ENCODE peak calls at places on chromosomes 11 and 22, in six cellular contexts. One of them, this sample, is unnamed.

GRCh38 chr22:40628354-40629042 is 8.0 kb downstream of the MRTFA start:
- DNase-seq in gastrocnemius medialis: no peak
- DNase-seq in stomach: no peak
- DNase-seq in aorta: no peak
- DNase-seq in A549: no peak
- DNase-seq in IMR-90: peak; percentile 61
- DNase-seq in this sample: no peak

GRCh38 chr11:124415356-124415923 is 9.2 kb downstream of the OR8B4 start:
- DNase-seq in gastrocnemius medialis: no peak
- DNase-seq in stomach: no peak
- DNase-seq in aorta: no peak
- DNase-seq in A549: peak; percentile 56
- DNase-seq in IMR-90: peak; percentile 69
- DNase-seq in this sample: no peak

GRCh38 chr11:73614591-73614990 is 16.7 kb upstream of the FAM168A start:
- DNase-seq in gastrocnemius medialis: no peak
- DNase-seq in stomach: no peak
- DNase-seq in aorta: no peak
- DNase-seq in A549: no peak
- DNase-seq in IMR-90: no peak
- DNase-seq in this sample: no peak

GRCh38 chr11:74325649-74326645 is 14.5 kb upstream of the P4HA3 start:
- DNase-seq in gastrocnemius medialis: peak; percentile 93
- DNase-seq in stomach: peak; percentile 91
- DNase-seq in aorta: peak; percentile 91
- DNase-seq in A549: no peak
- DNase-seq in IMR-90: peak; percentile 94
- DNase-seq in this sample: no peak

GRCh38 chr22:19621372-19622060 is 92.8 kb upstream of the SEPTIN5 start:
- DNase-seq in gastrocnemius medialis: no peak
- DNase-seq in stomach: no peak
- DNase-seq in aorta: no peak
- DNase-seq in A549: no peak
- DNase-seq in IMR-90: no peak
- DNase-seq in this sample: no peak

GRCh38 chr11:132962026-132962425 is 570.3 kb downstream of the OPCML start:
- DNase-seq in gastrocnemius medialis: no peak
- DNase-seq in stomach: no peak
- DNase-seq in aorta: no peak
- DNase-seq in A549: no peak
- DNase-seq in IMR-90: peak; percentile 72
- DNase-seq in this sample: no peak

GRCh38 chr22:37267128-37267587 is 15.2 kb upstream of the CYTH4 start:
- DNase-seq in gastrocnemius medialis: no peak
- DNase-seq in stomach: peak; percentile 42
- DNase-seq in aorta: peak; percentile 82
- DNase-seq in A549: no peak
- DNase-seq in IMR-90: no peak
- DNase-seq in this sample: peak; percentile 50

GRCh38 chr11:33237039-33237597 is 20.1 kb upstream of the HIPK3 start:
- DNase-seq in gastrocnemius medialis: no peak
- DNase-seq in stomach: no peak
- DNase-seq in aorta: no peak
- DNase-seq in A549: no peak
- DNase-seq in IMR-90: no peak
- DNase-seq in this sample: no peak

GRCh38 chr11:68186061-68186460 is 27.0 kb downstream of the KMT5B start:
- DNase-seq in gastrocnemius medialis: no peak
- DNase-seq in stomach: no peak
- DNase-seq in aorta: no peak
- DNase-seq in A549: no peak
- DNase-seq in IMR-90: no peak
- DNase-seq in this sample: no peak

GRCh38 chr11:125593113-125593761 is 585 bp downstream of the STT3A start:
- DNase-seq in gastrocnemius medialis: peak; percentile 5
- DNase-seq in stomach: no peak
- DNase-seq in aorta: no peak
- DNase-seq in A549: peak; percentile 42
- DNase-seq in IMR-90: peak; percentile 46
- DNase-seq in this sample: no peak

GRCh38 chr11:1034456-1035295 is 1.8 kb downstream of the MUC6 start:
- DNase-seq in gastrocnemius medialis: no peak
- DNase-seq in stomach: no peak
- DNase-seq in aorta: no peak
- DNase-seq in A549: no peak
- DNase-seq in IMR-90: no peak
- DNase-seq in this sample: no peak

GRCh38 chr11:76523147-76523546 is 78.3 kb downstream of the EMSY start:
- DNase-seq in gastrocnemius medialis: no peak
- DNase-seq in stomach: no peak
- DNase-seq in aorta: no peak
- DNase-seq in A549: no peak
- DNase-seq in IMR-90: no peak
- DNase-seq in this sample: no peak

GRCh38 chr11:32079511-32079910 is 11.4 kb upstream of the RCN1 start:
- DNase-seq in gastrocnemius medialis: no peak
- DNase-seq in stomach: no peak
- DNase-seq in aorta: no peak
- DNase-seq in A549: no peak
- DNase-seq in IMR-90: no peak
- DNase-seq in this sample: no peak

GRCh38 chr22:19942886-19943664 is 1.5 kb upstream of the TXNRD2 start:
- DNase-seq in gastrocnemius medialis: peak; percentile 45
- DNase-seq in stomach: no peak
- DNase-seq in aorta: no peak
- DNase-seq in A549: peak; percentile 51
- DNase-seq in IMR-90: peak; percentile 94
- DNase-seq in this sample: no peak

GRCh38 chr11:97620012-97620411 is 1230.2 kb downstream of the JRKL start:
- DNase-seq in gastrocnemius medialis: no peak
- DNase-seq in stomach: no peak
- DNase-seq in aorta: no peak
- DNase-seq in A549: no peak
- DNase-seq in IMR-90: no peak
- DNase-seq in this sample: no peak

GRCh38 chr11:73143126-73143838 is 1.2 kb upstream of the FCHSD2 start:
- DNase-seq in gastrocnemius medialis: no peak
- DNase-seq in stomach: no peak
- DNase-seq in aorta: no peak
- DNase-seq in A549: no peak
- DNase-seq in IMR-90: peak; percentile 58
- DNase-seq in this sample: no peak

GRCh38 chr11:28107331-28107725 is 628 bp downstream of the KIF18A start:
- DNase-seq in gastrocnemius medialis: no peak
- DNase-seq in stomach: no peak
- DNase-seq in aorta: no peak
- DNase-seq in A549: no peak
- DNase-seq in IMR-90: peak; percentile 37
- DNase-seq in this sample: peak; percentile 2

GRCh38 chr11:118295834-118296454 is 8.6 kb upstream of the CD3E start:
- DNase-seq in gastrocnemius medialis: no peak
- DNase-seq in stomach: peak; percentile 55
- DNase-seq in aorta: no peak
- DNase-seq in A549: no peak
- DNase-seq in IMR-90: peak; percentile 12
- DNase-seq in this sample: no peak

GRCh38 chr11:76123243-76123642 is 83.1 kb downstream of the WNT11 start:
- DNase-seq in gastrocnemius medialis: no peak
- DNase-seq in stomach: no peak
- DNase-seq in aorta: no peak
- DNase-seq in A549: no peak
- DNase-seq in IMR-90: no peak
- DNase-seq in this sample: no peak

GRCh38 chr11:30987819-30988218 is 381.7 kb downstream of the DCDC1 start:
- DNase-seq in gastrocnemius medialis: no peak
- DNase-seq in stomach: no peak
- DNase-seq in aorta: no peak
- DNase-seq in A549: no peak
- DNase-seq in IMR-90: no peak
- DNase-seq in this sample: no peak

GRCh38 chr22:38867496-38868285 is 4.3 kb downstream of the CBX6 start:
- DNase-seq in gastrocnemius medialis: no peak
- DNase-seq in stomach: no peak
- DNase-seq in aorta: peak; percentile 65
- DNase-seq in A549: no peak
- DNase-seq in IMR-90: no peak
- DNase-seq in this sample: no peak

GRCh38 chr22:22833488-22833887 is 54.1 kb upstream of the IGLL5 start:
- DNase-seq in gastrocnemius medialis: no peak
- DNase-seq in stomach: no peak
- DNase-seq in aorta: no peak
- DNase-seq in A549: no peak
- DNase-seq in IMR-90: no peak
- DNase-seq in this sample: no peak

GRCh38 chr22:27576815-27577564 is 224.6 kb downstream of the MN1 start:
- DNase-seq in gastrocnemius medialis: no peak
- DNase-seq in stomach: no peak
- DNase-seq in aorta: no peak
- DNase-seq in A549: no peak
- DNase-seq in IMR-90: peak; percentile 70
- DNase-seq in this sample: no peak

GRCh38 chr11:112174789-112175595 is at the start of gene BCO2:
- DNase-seq in gastrocnemius medialis: peak; percentile 72
- DNase-seq in stomach: peak; percentile 72
- DNase-seq in aorta: peak; percentile 90
- DNase-seq in A549: peak; percentile 71
- DNase-seq in IMR-90: peak; percentile 71
- DNase-seq in this sample: peak; percentile 6

GRCh38 chr22:29842740-29843139 is 4.7 kb upstream of the ASCC2 start:
- DNase-seq in gastrocnemius medialis: no peak
- DNase-seq in stomach: no peak
- DNase-seq in aorta: no peak
- DNase-seq in A549: peak; percentile 88
- DNase-seq in IMR-90: peak; percentile 91
- DNase-seq in this sample: no peak

GRCh38 chr22:29801796-29802195 is 34.6 kb downstream of the UQCR10 start:
- DNase-seq in gastrocnemius medialis: no peak
- DNase-seq in stomach: no peak
- DNase-seq in aorta: no peak
- DNase-seq in A549: no peak
- DNase-seq in IMR-90: no peak
- DNase-seq in this sample: no peak

GRCh38 chr22:24102366-24103200 is 78.7 kb upstream of the SUSD2 start:
- DNase-seq in gastrocnemius medialis: no peak
- DNase-seq in stomach: no peak
- DNase-seq in aorta: peak; percentile 40
- DNase-seq in A549: no peak
- DNase-seq in IMR-90: no peak
- DNase-seq in this sample: no peak

GRCh38 chr11:17531071-17531817 is 13.0 kb downstream of the USH1C start:
- DNase-seq in gastrocnemius medialis: no peak
- DNase-seq in stomach: no peak
- DNase-seq in aorta: peak; percentile 46
- DNase-seq in A549: no peak
- DNase-seq in IMR-90: no peak
- DNase-seq in this sample: no peak
- H3K27ac ChIP-seq in gastrocnemius medialis: no peak overlapping the region
- H3K27ac ChIP-seq in stomach: no peak overlapping the region
- H3K27ac ChIP-seq in aorta: no peak overlapping the region
- H3K27ac ChIP-seq in A549: no peak overlapping the region
- H3K27ac ChIP-seq in IMR-90: no peak overlapping the region
- H3K27ac ChIP-seq in this sample: no peak overlapping the region

GRCh38 chr22:33975841-33976240 is 55.6 kb upstream of the LARGE1 start:
- DNase-seq in gastrocnemius medialis: no peak
- DNase-seq in stomach: no peak
- DNase-seq in aorta: no peak
- DNase-seq in A549: no peak
- DNase-seq in IMR-90: no peak
- DNase-seq in this sample: no peak

GRCh38 chr22:33969052-33969451 is 48.8 kb upstream of the LARGE1 start:
- DNase-seq in gastrocnemius medialis: no peak
- DNase-seq in stomach: no peak
- DNase-seq in aorta: no peak
- DNase-seq in A549: no peak
- DNase-seq in IMR-90: no peak
- DNase-seq in this sample: no peak

DNA sequence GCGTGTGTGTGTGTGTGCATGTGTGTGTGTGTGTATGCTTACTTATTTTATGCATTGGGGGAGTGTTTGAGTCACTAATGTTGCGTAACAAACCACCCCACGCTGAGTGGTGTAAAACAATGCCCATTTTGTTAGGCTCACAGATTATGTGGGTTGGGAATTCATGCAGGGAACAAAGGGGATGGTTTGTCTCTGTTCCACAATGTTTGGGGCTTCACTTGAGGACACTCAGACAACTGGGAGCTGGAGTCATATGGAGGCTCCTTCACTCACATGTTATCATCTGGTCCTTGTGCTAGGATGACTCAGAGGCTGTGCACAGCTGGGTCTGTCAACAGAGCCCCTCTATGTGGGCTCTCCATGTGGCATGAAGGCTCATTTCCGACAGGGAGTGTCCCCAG is 51.3 kb upstream of the LARGE1 start:
- DNase-seq in gastrocnemius medialis: no peak
- DNase-seq in stomach: no peak
- DNase-seq in aorta: no peak
- DNase-seq in A549: no peak
- DNase-seq in IMR-90: no peak
- DNase-seq in this sample: no peak
- H3K4me3 ChIP-seq in gastrocnemius medialis: no peak overlapping the region
- H3K4me3 ChIP-seq in stomach: no peak overlapping the region
- H3K4me3 ChIP-seq in aorta: no peak overlapping the region
- H3K4me3 ChIP-seq in A549: no peak overlapping the region
- H3K4me3 ChIP-seq in IMR-90: no peak overlapping the region
- H3K4me3 ChIP-seq in this sample: no peak overlapping the region

GRCh38 chr22:47452184-47452583 is 689.7 kb downstream of the TBC1D22A start:
- DNase-seq in gastrocnemius medialis: no peak
- DNase-seq in stomach: no peak
- DNase-seq in aorta: no peak
- DNase-seq in A549: peak; percentile 38
- DNase-seq in IMR-90: no peak
- DNase-seq in this sample: no peak
- H3K9me3 ChIP-seq in gastrocnemius medialis: no peaks in the 10 kb centered on the region
- H3K9me3 ChIP-seq in stomach: peaks cover 21% of the 10 kb centered on the region
- H3K9me3 ChIP-seq in aorta: no peaks in the 10 kb centered on the region
- H3K9me3 ChIP-seq in A549: peaks cover 2% of the 10 kb centered on the region
- H3K9me3 ChIP-seq in IMR-90: peaks cover 58% of the 10 kb centered on the region
- H3K9me3 ChIP-seq in this sample: no peaks in the 10 kb centered on the region

GRCh38 chr11:71298761-71299181 is 46.4 kb upstream of the SHANK2 start:
- DNase-seq in gastrocnemius medialis: no peak
- DNase-seq in stomach: peak; percentile 22
- DNase-seq in aorta: no peak
- DNase-seq in A549: peak; percentile 17
- DNase-seq in IMR-90: no peak
- DNase-seq in this sample: no peak
- H3K27ac ChIP-seq in gastrocnemius medialis: no peak overlapping the region
- H3K27ac ChIP-seq in stomach: no peak overlapping the region
- H3K27ac ChIP-seq in aorta: no peak overlapping the region
- H3K27ac ChIP-seq in A549: peak overlapping the region; percentile 91
- H3K27ac ChIP-seq in IMR-90: peak overlapping the region; percentile 89
- H3K27ac ChIP-seq in this sample: no peak overlapping the region

GRCh38 chr11:64247729-64248531 is 1.2 kb upstream of the PPP1R14B start:
- DNase-seq in gastrocnemius medialis: no peak
- DNase-seq in stomach: no peak
- DNase-seq in aorta: peak; percentile 62
- DNase-seq in A549: no peak
- DNase-seq in IMR-90: no peak
- DNase-seq in this sample: no peak
- H3K4me3 ChIP-seq in gastrocnemius medialis: peak overlapping the region; percentile 82
- H3K4me3 ChIP-seq in stomach: peak overlapping the region; percentile 69
- H3K4me3 ChIP-seq in aorta: peak overlapping the region; percentile 2
- H3K4me3 ChIP-seq in A549: peak overlapping the region; percentile 84
- H3K4me3 ChIP-seq in IMR-90: peak overlapping the region; percentile 24
- H3K4me3 ChIP-seq in this sample: peak overlapping the region; percentile 78

GRCh38 chr11:129533395-129533794 is 157.7 kb downstream of the BARX2 start:
- DNase-seq in gastrocnemius medialis: no peak
- DNase-seq in stomach: no peak
- DNase-seq in aorta: no peak
- DNase-seq in A549: no peak
- DNase-seq in IMR-90: no peak
- DNase-seq in this sample: no peak
- H3K9me3 ChIP-seq in gastrocnemius medialis: no peaks in the 10 kb centered on the region
- H3K9me3 ChIP-seq in stomach: peaks cover 6% of the 10 kb centered on the region
- H3K9me3 ChIP-seq in aorta: peaks cover 4% of the 10 kb centered on the region
- H3K9me3 ChIP-seq in A549: no peaks in the 10 kb centered on the region
- H3K9me3 ChIP-seq in IMR-90: peaks cover 6% of the 10 kb centered on the region
- H3K9me3 ChIP-seq in this sample: no peaks in the 10 kb centered on the region

This sample was measured in effector memory CD4-positive, alpha-beta T cell.